ENCODE peak calls at places on chromosomes 5 and 9, in ten cellular contexts. X, B, K, Y, V, U, C, H, Q and S are unnamed samples.

GRCh38 chr5:82165740-82166530 is 112.2 kb downstream of the RPS23 start:
- DNase-seq in B (peak; percentile 83), C (peak; percentile 83), X (no peak), Y (no peak), K (peak; percentile 59), U (peak; percentile 74), V (peak; percentile 71), H (no peak), Q (peak; percentile 97), S (no peak)

GRCh38 chr9:86096382-86096781 is 3.0 kb downstream of the GOLM1 start:
- DNase-seq in Y (no peak), X (no peak), V (no peak), Q (peak; percentile 36), H (no peak), C (no peak), B (no peak), U (no peak), K (no peak), S (no peak)

GRCh38 chr5:123651234-123651633 is 139.3 kb downstream of the CSNK1G3 start:
- DNase-seq in X (no peak), B (no peak), C (no peak), Q (no peak), K (no peak), Y (no peak), V (no peak), H (no peak), U (no peak), S (no peak)

GRCh38 chr9:130962418-130963316 is 23.6 kb upstream of the FIBCD1 start:
- DNase-seq in Y (no peak), B (no peak), X (no peak), V (peak; percentile 95), C (peak; percentile 75), H (no peak), K (no peak), U (no peak), Q (peak; percentile 94), S (no peak)

GRCh38 chr9:4126996-4127395 is 172.9 kb downstream of the GLIS3 start:
- DNase-seq in Q (peak; percentile 62), U (no peak), X (no peak), B (no peak), K (no peak), C (no peak), Y (no peak), H (no peak), V (no peak), S (no peak)

GRCh38 chr5:10354048-10354872 is 765 bp downstream of the MARCHF6 start:
- DNase-seq in V (peak; percentile 33), K (peak; percentile 33), B (peak; percentile 49), C (no peak), Y (no peak), Q (peak; percentile 58), U (peak; percentile 38), X (peak; percentile 65), H (peak; percentile 65), S (no peak)

GRCh38 chr9:82810902-82811301 is 252.0 kb downstream of the RASEF start:
- DNase-seq in U (no peak), V (no peak), Q (peak; percentile 6), B (no peak), C (peak; percentile 38), X (no peak), K (no peak), H (no peak), Y (no peak), S (no peak)

GRCh38 chr5:117494208-117494607 is 919.6 kb upstream of the SEMA6A start:
- DNase-seq in C (no peak), Q (peak; percentile 5), U (no peak), B (no peak), K (no peak), H (no peak), X (no peak), Y (no peak), V (no peak), S (no peak)

GRCh38 chr5:153546566-153546965 is 56.1 kb downstream of the GRIA1 start:
- DNase-seq in C (no peak), X (no peak), Q (peak; percentile 76), Y (no peak), K (no peak), V (no peak), H (no peak), U (no peak), B (no peak), S (no peak)

GRCh38 chr5:24642022-24642421 is 2.8 kb downstream of the CDH10 start:
- DNase-seq in H (no peak), Q (peak; percentile 12), X (no peak), Y (no peak), V (no peak), C (no peak), B (no peak), U (no peak), K (no peak), S (no peak)

GRCh38 chr5:95925345-95925744 is 36.3 kb downstream of the ELL2 start:
- DNase-seq in C (no peak), H (no peak), B (no peak), V (no peak), Q (no peak), X (no peak), K (no peak), Y (no peak), U (no peak), S (no peak)

GRCh38 chr9:73270967-73271722 is 119.5 kb downstream of the ANXA1 start:
- DNase-seq in U (no peak), B (no peak), K (no peak), C (peak; percentile 61), Q (peak; percentile 92), Y (no peak), X (no peak), H (no peak), V (peak; percentile 30), S (no peak)

GRCh38 chr5:56164371-56164770 is 68.8 kb downstream of the ANKRD55 start:
- DNase-seq in Y (no peak), V (no peak), H (peak; percentile 13), X (no peak), K (no peak), U (no peak), B (peak; percentile 65), Q (peak; percentile 75), C (no peak), S (no peak)

GRCh38 chr5:116467444-116467843 is 107.2 kb downstream of the SEMA6A start:
- DNase-seq in V (no peak), Y (no peak), K (no peak), U (no peak), C (no peak), X (no peak), Q (no peak), H (no peak), B (no peak), S (no peak)

GRCh38 chr9:96299823-96300222 is 2.2 kb downstream of the HSD17B3 start:
- DNase-seq in C (no peak), U (no peak), X (no peak), H (no peak), Q (peak; percentile 3), V (no peak), B (no peak), K (no peak), Y (no peak), S (no peak)

GRCh38 chr9:95067888-95068287 is 249.6 kb downstream of the FANCC start:
- DNase-seq in U (no peak), B (no peak), Q (no peak), C (no peak), X (no peak), K (no peak), V (no peak), H (no peak), Y (no peak), S (no peak)

GRCh38 chr5:1175801-1176472 is 25.5 kb upstream of the SLC6A19 start:
- DNase-seq in Q (no peak), B (no peak), K (peak; percentile 5), V (no peak), C (no peak), H (no peak), Y (peak; percentile 23), U (no peak), X (peak; percentile 43), S (no peak)

GRCh38 chr5:32274548-32275420 is 38.0 kb downstream of the MTMR12 start:
- DNase-seq in Y (no peak), Q (peak; percentile 79), U (no peak), K (no peak), C (no peak), H (no peak), V (no peak), B (peak; percentile 31), X (no peak), S (no peak)

GRCh38 chr5:8993031-8993430 is 552.8 kb downstream of the SEMA5A start:
- DNase-seq in B (no peak), Y (no peak), Q (peak; percentile 36), C (no peak), U (no peak), V (no peak), H (no peak), X (no peak), K (no peak), S (no peak)
- TF ChIP-seq CTCF in B (no peak), Y (no peak), Q (peak; percentile 60), C (peak; percentile 60), U (no peak), V (no peak), H (peak; percentile 67), X (peak; percentile 39), K (no peak), S (no peak)

DNA sequence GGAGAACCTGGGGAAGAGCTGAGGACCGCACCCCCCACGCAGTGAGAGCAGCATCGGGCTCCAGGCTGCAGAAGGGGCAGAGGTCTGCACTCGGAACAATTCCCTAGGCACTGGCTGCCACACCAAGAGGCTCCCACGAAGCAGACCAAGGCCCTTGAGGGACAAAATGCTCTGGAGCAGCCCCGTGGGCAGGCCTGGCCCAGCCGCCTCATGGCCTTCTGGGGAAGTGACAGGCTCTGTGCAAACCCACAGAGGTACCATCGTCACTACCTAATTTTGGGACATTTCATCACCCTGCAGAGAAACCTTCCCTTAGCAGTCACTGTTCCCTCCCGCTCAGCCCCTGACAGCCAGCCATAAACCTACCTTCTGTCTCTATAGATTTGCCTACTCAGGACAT is 15.9 kb downstream of the FBXW5 start:
- DNase-seq in K (peak; percentile 62), H (no peak), Y (peak; percentile 65), U (no peak), V (no peak), Q (no peak), X (no peak), C (no peak), B (no peak), S (no peak)
- TF ChIP-seq CTCF in K (peak; percentile 53), H (no peak), Y (no peak), U (no peak), V (no peak), Q (no peak), X (no peak), C (no peak), B (no peak), S (no peak)

DNA sequence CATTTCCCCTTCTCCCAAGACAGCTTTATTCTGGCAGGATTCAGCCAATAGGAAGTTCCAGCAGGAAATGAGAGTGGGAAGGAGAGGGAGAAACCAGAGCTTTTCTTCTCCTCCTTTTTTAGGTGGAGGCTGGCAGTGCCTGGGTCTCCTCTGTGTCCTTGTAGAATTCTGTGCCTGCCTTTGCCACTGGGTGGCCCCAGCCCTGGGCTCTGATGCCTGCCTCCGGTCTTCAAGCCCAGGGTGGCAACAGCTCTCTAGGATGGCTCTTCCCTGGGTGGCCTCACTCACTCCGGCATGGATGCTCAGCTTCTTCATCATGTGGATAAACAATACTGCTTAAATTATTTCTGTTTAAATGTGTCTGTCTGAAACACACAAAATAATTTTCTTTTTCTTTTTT is 694.8 kb downstream of the SEMA5A start:
- DNase-seq in C (no peak), B (no peak), Q (no peak), Y (peak; percentile 10), U (no peak), H (no peak), X (no peak), K (no peak), V (no peak), S (no peak)
- TF ChIP-seq CTCF in C (no peak), B (no peak), Q (no peak), Y (no peak), U (no peak), H (no peak), X (no peak), K (no peak), V (no peak), S (no peak)

GRCh38 chr9:15606667-15607472 is 54.0 kb downstream of the CCDC171 start:
- DNase-seq in V (peak; percentile 21), C (no peak), Q (peak; percentile 54), K (no peak), U (no peak), H (peak; percentile 11), B (no peak), Y (no peak), X (no peak), S (no peak)
- TF ChIP-seq CTCF in V (peak; percentile 73), C (peak; percentile 21), Q (peak; percentile 55), K (peak; percentile 83), U (peak; percentile 75), H (peak; percentile 83), B (peak; percentile 44), Y (peak; percentile 69), X (peak; percentile 76), S (peak; percentile 66)